ENCODE peak calls at places on chromosomes 7 and 10, in six cellular contexts. B is Caki2; E is NCI-H510A treated with DMSO at 0.1 percent for 48 hours; C is astrocyte of the cerebellum; N is activated naive CD4-positive, alpha-beta T cell; Y is AG10803. K is an unnamed sample.

GRCh38 chr7:24701232-24701898 is 55.9 kb downstream of the GSDME start:
- DNase-seq in B (peak; percentile 27), E (no peak), C (peak; percentile 89), N (no peak), Y (peak; percentile 91), K (peak; percentile 55)

GRCh38 chr7:1312098-1313070 is 79.7 kb downstream of the UNCX start:
- DNase-seq in B (no peak), E (no peak), C (no peak), N (no peak), Y (no peak), K (no peak)

GRCh38 chr10:78258303-78259030 is 224.8 kb downstream of the RPS24 start:
- DNase-seq in B (no peak), E (no peak), C (no peak), N (no peak), Y (no peak), K (no peak)

GRCh38 chr7:55249332-55249731 is 115.8 kb upstream of the LANCL2 start:
- DNase-seq in B (no peak), E (no peak), C (no peak), N (no peak), Y (no peak), K (no peak)

GRCh38 chr7:41219276-41219675 is 483.6 kb downstream of the INHBA start:
- DNase-seq in B (peak; percentile 33), E (no peak), C (peak; percentile 93), N (no peak), Y (peak; percentile 51), K (no peak)

GRCh38 chr7:80127412-80128150 is 7.0 kb upstream of the GNAI1 start:
- DNase-seq in B (no peak), E (peak; percentile 4), C (no peak), N (no peak), Y (no peak), K (peak; percentile 79)

GRCh38 chr7:71443197-71443542 is 311.2 kb downstream of the GALNT17 start:
- DNase-seq in B (no peak), E (no peak), C (no peak), N (no peak), Y (no peak), K (no peak)

GRCh38 chr7:2791390-2791789 is 52.7 kb downstream of the GNA12 start:
- DNase-seq in B (no peak), E (no peak), C (no peak), N (no peak), Y (no peak), K (no peak)

GRCh38 chr7:117193564-117193963 is 129.3 kb downstream of the WNT2 start:
- DNase-seq in B (no peak), E (no peak), C (no peak), N (no peak), Y (peak; percentile 71), K (no peak)

GRCh38 chr7:3200504-3200903 is 100.5 kb upstream of the SDK1 start:
- DNase-seq in B (peak; percentile 45), E (no peak), C (peak; percentile 37), N (no peak), Y (no peak), K (no peak)

GRCh38 chr10:48574817-48575380 is 30.0 kb downstream of the ARHGAP22 start:
- DNase-seq in B (no peak), E (no peak), C (no peak), N (no peak), Y (no peak), K (no peak)

GRCh38 chr7:151249732-151250072 is 1.2 kb upstream of the SMARCD3 start:
- DNase-seq in B (peak; percentile 61), E (no peak), C (no peak), N (no peak), Y (peak; percentile 64), K (no peak)

GRCh38 chr7:75991531-75992082 is 2.8 kb downstream of the TMEM120A start:
- DNase-seq in B (no peak), E (no peak), C (no peak), N (no peak), Y (no peak), K (no peak)

GRCh38 chr7:102864958-102865357 is 47.8 kb upstream of the LRRC17 start:
- DNase-seq in B (no peak), E (no peak), C (no peak), N (no peak), Y (no peak), K (no peak)

GRCh38 chr7:101816499-101817030 is 861 bp upstream of the CUX1 start:
- DNase-seq in B (peak; percentile 29), E (no peak), C (no peak), N (no peak), Y (peak; percentile 47), K (no peak)

GRCh38 chr7:112137141-112138101 is 68.8 kb downstream of the DOCK4 start:
- DNase-seq in B (no peak), E (no peak), C (no peak), N (no peak), Y (no peak), K (no peak)

GRCh38 chr7:123715198-123715597 is 33.6 kb downstream of the WASL start:
- DNase-seq in B (no peak), E (no peak), C (no peak), N (no peak), Y (peak; percentile 3), K (no peak)

GRCh38 chr7:155553871-155554270 is 7.5 kb upstream of the CNPY1 start:
- DNase-seq in B (no peak), E (no peak), C (no peak), N (no peak), Y (no peak), K (no peak)

GRCh38 chr7:134818568-134819345 is 39.3 kb downstream of the CALD1 start:
- DNase-seq in B (no peak), E (no peak), C (no peak), N (no peak), Y (no peak), K (no peak)

GRCh38 chr7:65971021-65971420 is 11.0 kb downstream of the GUSB start:
- DNase-seq in B (no peak), E (no peak), C (no peak), N (no peak), Y (no peak), K (no peak)

GRCh38 chr10:126130291-126130710 is 233.9 kb downstream of the FANK1 start:
- DNase-seq in B (no peak), E (no peak), C (no peak), N (no peak), Y (peak; percentile 85), K (no peak)

GRCh38 chr7:151844080-151844827 is 32.7 kb downstream of the PRKAG2 start:
- DNase-seq in B (peak; percentile 77), E (no peak), C (peak; percentile 19), N (no peak), Y (peak; percentile 28), K (peak; percentile 31)

GRCh38 chr7:37853468-37853867 is 5.1 kb downstream of the NME8 start:
- DNase-seq in B (peak; percentile 5), E (peak; percentile 17), C (no peak), N (no peak), Y (no peak), K (no peak)

GRCh38 chr7:45636733-45637132 is 62.6 kb downstream of the ADCY1 start:
- DNase-seq in B (no peak), E (no peak), C (no peak), N (no peak), Y (no peak), K (no peak)

GRCh38 chr10:128268015-128268722 is 141.9 kb upstream of the MKI67 start:
- DNase-seq in B (no peak), E (no peak), C (no peak), N (no peak), Y (no peak), K (no peak)

GRCh38 chr7:101690061-101690460 is 61.0 kb upstream of the MYL10 start:
- DNase-seq in B (peak; percentile 68), E (no peak), C (no peak), N (no peak), Y (peak; percentile 12), K (peak; percentile 50)

GRCh38 chr7:66257481-66257880 is 52.3 kb downstream of the TPST1 start:
- DNase-seq in B (no peak), E (no peak), C (no peak), N (no peak), Y (no peak), K (no peak)

GRCh38 chr7:45659496-45660139 is 85.5 kb downstream of the ADCY1 start:
- DNase-seq in B (no peak), E (no peak), C (no peak), N (no peak), Y (no peak), K (no peak)

GRCh38 chr7:103660455-103661371 is 214.7 kb upstream of the SLC26A5 start:
- DNase-seq in B (peak; percentile 80), E (no peak), C (peak; percentile 3), N (no peak), Y (peak; percentile 26), K (peak; percentile 89)

GRCh38 chr10:75395955-75396860 is 5.4 kb downstream of the ZNF503 start:
- DNase-seq in B (no peak), E (no peak), C (no peak), N (no peak), Y (peak; percentile 33), K (no peak)

GRCh38 chr10:84820596-84820995 is 492.2 kb downstream of the CCSER2 start:
- DNase-seq in B (no peak), E (no peak), C (no peak), N (no peak), Y (no peak), K (no peak)

GRCh38 chr7:129401228-129401967 is 32.8 kb upstream of the STRIP2 start:
- DNase-seq in B (peak; percentile 44), E (no peak), C (no peak), N (no peak), Y (peak; percentile 16), K (no peak)

GRCh38 chr7:82468435-82468834 is 24.9 kb upstream of the CACNA2D1 start:
- DNase-seq in B (no peak), E (no peak), C (no peak), N (no peak), Y (no peak), K (no peak)

GRCh38 chr10:75375828-75376227 is 25.7 kb downstream of the ZNF503 start:
- DNase-seq in B (no peak), E (no peak), C (no peak), N (no peak), Y (no peak), K (no peak)

K was measured in retinal pigment epithelial cell.